ENCODE peak calls at places on chromosomes 6 and 20, in five cellular contexts. W is CD4-positive, alpha-beta T cell; X is lower lobe of right lung; U is uterus; O is psoas muscle. I is an unnamed sample.

GRCh38 chr6:139533573-139534471 is 159.4 kb upstream of the CITED2 start:
- DNase-seq in W (no peak), X (peak), U (no peak), O (no peak), I (no peak)

GRCh38 chr6:154478691-154479090 is 31.8 kb downstream of the CNKSR3 start:
- DNase-seq in W (no peak), X (no peak), U (no peak), O (no peak), I (no peak)

GRCh38 chr6:75842732-75843131 is 93.7 kb downstream of the MYO6 start:
- DNase-seq in W (no peak), X (no peak), U (no peak), O (no peak), I (no peak)

GRCh38 chr20:5434116-5434515 is 117.4 kb upstream of the PROKR2 start:
- DNase-seq in W (no peak), X (no peak), U (no peak), O (no peak), I (no peak)

GRCh38 chr6:124495316-124496176 is 466.7 kb upstream of the RNF217 start:
- DNase-seq in W (no peak), X (no peak), U (no peak), O (no peak), I (no peak)

GRCh38 chr6:163745566-163746400 is 331.3 kb downstream of the QKI start:
- DNase-seq in W (no peak), X (no peak), U (no peak), O (peak), I (peak)

GRCh38 chr20:25987073-25987927 is 290.6 kb upstream of the ZNF337 start:
- DNase-seq in W (peak), X (peak), U (peak), O (peak), I (no peak)

GRCh38 chr20:54174452-54175175 is 828 bp upstream of the CYP24A1 start:
- DNase-seq in W (no peak), X (no peak), U (no peak), O (no peak), I (no peak)

GRCh38 chr6:129331450-129332138 is 378.4 kb downstream of the ARHGAP18 start:
- DNase-seq in W (no peak), X (no peak), U (no peak), O (no peak), I (no peak)

GRCh38 chr20:21522479-21523397 is 8.9 kb upstream of the NKX2-2 start:
- DNase-seq in W (no peak), X (no peak), U (no peak), O (no peak), I (no peak)

GRCh38 chr20:15643713-15644112 is 929.5 kb downstream of the KIF16B start:
- DNase-seq in W (no peak), X (no peak), U (no peak), O (no peak), I (peak)

GRCh38 chr6:38784506-38785235 is 69.6 kb downstream of the DNAH8 start:
- DNase-seq in W (no peak), X (no peak), U (no peak), O (no peak), I (no peak)

GRCh38 chr6:111746983-111747773 is 126.1 kb downstream of the FYN start:
- DNase-seq in W (no peak), X (no peak), U (no peak), O (no peak), I (no peak)

GRCh38 chr6:4130357-4130987 is 4.9 kb downstream of the ECI2 start:
- DNase-seq in W (no peak), X (peak), U (no peak), O (no peak), I (no peak)

GRCh38 chr6:167977717-167978467 is 19.6 kb upstream of the KIF25 start:
- DNase-seq in W (no peak), X (no peak), U (no peak), O (no peak), I (no peak)

GRCh38 chr6:142700676-142701185 is 244.2 kb downstream of the HIVEP2 start:
- DNase-seq in W (no peak), X (no peak), U (no peak), O (no peak), I (no peak)

GRCh38 chr6:159214281-159214680 is 45.1 kb downstream of the FNDC1 start:
- DNase-seq in W (no peak), X (no peak), U (no peak), O (no peak), I (no peak)

GRCh38 chr6:10400330-10400729 is 14.5 kb downstream of the TFAP2A start:
- DNase-seq in W (no peak), X (no peak), U (no peak), O (no peak), I (peak)

GRCh38 chr6:53201270-53201669 is 52.6 kb upstream of the GCM1 start:
- DNase-seq in W (no peak), X (no peak), U (no peak), O (no peak), I (no peak)
- TF ChIP-seq CTCF in W (no peak), X (no peak), U (no peak), O (no peak), I (no peak)

DNA sequence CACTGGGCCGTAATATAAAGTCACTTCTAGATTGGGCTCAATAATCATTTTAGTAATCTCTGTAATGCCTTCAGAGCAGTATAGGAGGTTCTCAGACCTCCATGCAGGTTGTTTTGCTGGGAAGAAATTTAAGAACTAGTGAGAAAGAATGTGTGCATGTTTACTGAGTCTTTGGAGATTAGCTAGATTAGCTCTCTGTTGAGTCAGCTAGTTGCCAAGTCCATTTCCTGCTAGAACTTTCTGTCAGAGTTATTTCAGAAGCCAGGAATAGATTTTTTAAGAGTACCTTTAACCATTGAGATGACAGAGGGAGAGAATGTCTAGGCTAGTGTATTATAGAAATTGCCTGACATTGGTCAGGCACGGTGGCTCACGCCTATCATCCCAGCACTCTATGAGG is 33.3 kb downstream of the ORC3 start:
- DNase-seq in W (no peak), X (no peak), U (no peak), O (no peak), I (no peak)
- H3K27ac ChIP-seq in W (no peak), X (no peak), U (no peak), O (no peak), I (no peak)

GRCh38 chr6:90894285-90895144 is 307.6 kb upstream of the MAP3K7 start:
- DNase-seq in W (no peak), X (no peak), U (no peak), O (no peak), I (no peak)

GRCh38 chr6:90890681-90891337 is 303.9 kb upstream of the MAP3K7 start:
- DNase-seq in W (no peak), X (no peak), U (no peak), O (no peak), I (no peak)

GRCh38 chr6:90893385-90893784 is 306.5 kb upstream of the MAP3K7 start:
- DNase-seq in W (no peak), X (no peak), U (no peak), O (no peak), I (no peak)

GRCh38 chr6:90891338-90891715 is 304.5 kb upstream of the MAP3K7 start:
- DNase-seq in W (no peak), X (no peak), U (no peak), O (no peak), I (no peak)

GRCh38 chr6:90892271-90892670 is 305.4 kb upstream of the MAP3K7 start:
- DNase-seq in W (no peak), X (no peak), U (no peak), O (no peak), I (no peak)
- TF ChIP-seq CTCF in W (no peak), X (no peak), U (no peak), O (no peak), I (no peak)

GRCh38 chr6:166157930-166158617 is 9.6 kb downstream of the TBXT start:
- DNase-seq in W (no peak), X (no peak), U (no peak), O (no peak), I (no peak)
- H3K27ac ChIP-seq in W (no peak), X (no peak), U (no peak), O (no peak), I (no peak)

GRCh38 chr6:42158011-42158410 is 15.2 kb upstream of the GUCA1A start:
- DNase-seq in W (no peak), X (no peak), U (no peak), O (no peak), I (no peak)
- TF ChIP-seq CTCF in W (no peak), X (no peak), U (no peak), O (no peak), I (no peak)

GRCh38 chr6:134464690-134465411 is 146.9 kb upstream of the SGK1 start:
- DNase-seq in W (no peak), X (no peak), U (no peak), O (peak), I (peak)
- H3K27ac ChIP-seq in W (no peak), X (no peak), U (no peak), O (peak), I (peak)

DNA sequence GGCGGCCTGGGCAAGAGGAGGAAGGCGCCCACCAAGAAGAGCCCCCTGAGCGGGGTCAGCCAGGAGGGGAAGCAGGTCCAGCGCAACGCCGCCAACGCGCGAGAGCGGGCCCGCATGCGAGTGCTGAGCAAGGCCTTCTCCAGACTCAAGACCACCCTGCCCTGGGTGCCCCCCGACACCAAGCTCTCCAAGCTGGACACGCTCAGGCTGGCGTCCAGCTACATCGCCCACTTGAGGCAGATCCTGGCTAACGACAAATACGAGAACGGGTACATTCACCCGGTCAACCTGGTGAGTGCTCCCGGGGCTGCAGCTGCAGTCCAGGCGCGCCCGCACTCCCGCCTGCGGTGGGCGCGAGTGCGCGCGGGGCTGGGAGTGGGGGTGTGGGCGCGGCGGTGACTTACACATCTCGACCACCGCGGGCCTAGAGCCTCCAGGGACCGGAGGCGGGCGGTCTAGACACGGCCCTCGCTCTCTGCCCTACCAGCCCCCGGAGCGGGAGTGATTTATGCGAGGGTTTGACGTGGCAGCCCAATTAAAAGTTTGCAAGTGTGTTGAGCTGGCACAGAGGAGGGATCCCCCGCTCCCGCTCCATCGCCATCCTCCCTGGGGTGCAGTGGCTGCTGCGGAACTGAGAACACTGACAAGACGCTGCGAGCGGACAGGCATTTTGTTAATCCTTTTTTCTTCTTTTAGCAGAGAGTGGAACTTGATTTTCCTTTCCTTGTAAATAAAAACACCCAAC is 816 bp downstream of the TCF21 start:
- DNase-seq in W (no peak), X (peak), U (peak), O (no peak), I (no peak)
- TF ChIP-seq CTCF in W (no peak), X (no peak), U (no peak), O (no peak), I (no peak)